ENCODE peak calls at places on chromosomes 12 and 14, in nine cellular contexts. D, Q, R, B, K, C, S, J and N are unnamed samples.

GRCh38 chr12:122183588-122183940 is 641 bp downstream of the LRRC43 start:
- DNase-seq in C (no peak), D (no peak), S (no peak), J (no peak), K (no peak), B (no peak), R (no peak), Q (no peak), N (no peak)

GRCh38 chr12:126355346-126355745 is 1290.1 kb downstream of the AACS start:
- DNase-seq in D (no peak), R (no peak), B (no peak), Q (no peak), S (no peak), K (no peak), C (no peak), J (no peak), N (no peak)

GRCh38 chr12:12207746-12208145 is 59.1 kb downstream of the LRP6 start:
- DNase-seq in K (no peak), S (no peak), D (no peak), C (no peak), R (no peak), Q (no peak), J (no peak), B (no peak), N (no peak)

GRCh38 chr12:3054993-3055711 is 22.0 kb upstream of the TSPAN9 start:
- DNase-seq in C (no peak), B (no peak), D (no peak), R (peak), K (no peak), Q (no peak), S (no peak), J (no peak), N (no peak)

GRCh38 chr12:15883536-15883935 is 1.3 kb downstream of the STRAP start:
- DNase-seq in B (no peak), K (no peak), R (no peak), C (peak), Q (no peak), S (no peak), J (no peak), D (no peak), N (no peak)

GRCh38 chr12:24929953-24930352 is 18.9 kb downstream of the BCAT1 start:
- DNase-seq in R (no peak), B (no peak), D (no peak), J (no peak), K (no peak), S (no peak), C (no peak), Q (no peak), N (no peak)

GRCh38 chr12:102955926-102956737 is 1.3 kb upstream of the ASCL1 start:
- DNase-seq in S (no peak), J (no peak), D (no peak), Q (peak), C (no peak), K (peak), B (peak), R (no peak), N (no peak)

GRCh38 chr12:128551266-128552025 is 272.3 kb downstream of the SLC15A4 start:
- DNase-seq in S (no peak), Q (no peak), R (no peak), J (no peak), K (no peak), D (no peak), B (no peak), C (peak), N (no peak)

GRCh38 chr12:124567035-124567672 is at the start of gene NCOR2:
- DNase-seq in C (peak), J (peak), K (peak), Q (peak), B (no peak), D (no peak), R (no peak), S (no peak), N (no peak)

GRCh38 chr12:61870658-61871559 is 389.3 kb upstream of the USP15 start:
- DNase-seq in J (no peak), S (no peak), C (peak), Q (no peak), D (no peak), B (no peak), R (no peak), K (no peak), N (no peak)

GRCh38 chr12:1801285-1801975 is 18.9 kb upstream of the LRTM2 start:
- DNase-seq in D (no peak), J (no peak), K (no peak), Q (peak), S (no peak), R (no peak), C (no peak), B (no peak), N (no peak)

GRCh38 chr12:68158427-68158826 is 1.1 kb downstream of the IFNG start:
- DNase-seq in S (no peak), B (no peak), R (no peak), J (no peak), C (peak), D (no peak), K (peak), Q (no peak), N (no peak)

GRCh38 chr14:43116341-43116740 is 1390.7 kb downstream of the FSCB start:
- DNase-seq in K (no peak), C (no peak), D (no peak), B (no peak), R (no peak), Q (no peak), J (no peak), S (no peak), N (no peak)

GRCh38 chr12:3743803-3744202 is 9.1 kb downstream of the CRACR2A start:
- DNase-seq in D (no peak), C (no peak), R (no peak), K (no peak), B (no peak), J (no peak), Q (no peak), S (no peak), N (no peak)

GRCh38 chr14:44109041-44109440 is 398.0 kb downstream of the FSCB start:
- DNase-seq in J (no peak), S (no peak), K (no peak), Q (no peak), D (no peak), R (no peak), B (no peak), C (no peak), N (no peak)

GRCh38 chr12:102659200-102659911 is 179.0 kb upstream of the IGF1 start:
- DNase-seq in R (no peak), B (no peak), D (no peak), K (no peak), S (no peak), J (no peak), C (no peak), Q (no peak), N (no peak)

GRCh38 chr12:120497524-120498150 is 1.7 kb downstream of the DYNLL1 start:
- DNase-seq in B (no peak), Q (no peak), K (no peak), S (no peak), D (no peak), C (no peak), R (no peak), J (no peak), N (no peak)

GRCh38 chr14:101560534-101561113 is 671 bp upstream of the DIO3 start:
- DNase-seq in Q (no peak), D (no peak), B (no peak), J (no peak), C (no peak), S (no peak), K (no peak), R (no peak), N (no peak)
- H3K4me3 ChIP-seq in Q (no peak), D (peak), B (no peak), J (no peak), C (no peak), S (no peak), K (peak), R (peak), N (no peak)

GRCh38 chr12:22477166-22477893 is 67.0 kb downstream of the C2CD5 start:
- DNase-seq in J (no peak), S (peak), K (no peak), B (no peak), Q (no peak), R (no peak), C (no peak), D (no peak), N (peak)
- TF ChIP-seq CTCF in J (no peak), S (no peak), K (no peak), B (no peak), Q (no peak), R (no peak), C (no peak), D (no peak), N (no peak)

GRCh38 chr12:93079976-93080375 is 150.9 kb upstream of the EEA1 start:
- DNase-seq in B (no peak), D (no peak), C (no peak), Q (no peak), R (no peak), J (no peak), S (no peak), K (no peak), N (no peak)

GRCh38 chr12:93081810-93082165 is 152.7 kb upstream of the EEA1 start:
- DNase-seq in S (no peak), B (no peak), J (no peak), R (no peak), D (no peak), K (no peak), C (no peak), Q (no peak), N (no peak)

GRCh38 chr12:93080452-93080851 is 151.4 kb upstream of the EEA1 start:
- DNase-seq in R (no peak), B (no peak), C (no peak), D (no peak), J (no peak), S (no peak), Q (no peak), K (no peak), N (no peak)

GRCh38 chr12:93079271-93079670 is 150.2 kb upstream of the EEA1 start:
- DNase-seq in C (no peak), B (no peak), K (no peak), D (no peak), R (no peak), S (no peak), Q (no peak), J (no peak), N (no peak)

GRCh38 chr12:93080994-93081809 is 152.1 kb upstream of the EEA1 start:
- DNase-seq in Q (no peak), R (no peak), B (no peak), S (peak), J (no peak), D (no peak), K (peak), C (no peak), N (no peak)
- H3K4me3 ChIP-seq in Q (no peak), R (no peak), B (no peak), S (no peak), J (no peak), D (no peak), K (no peak), C (no peak), N (no peak)

GRCh38 chr14:75514673-75515630 is 7.3 kb upstream of the BATF start:
- DNase-seq in C (peak), K (peak), Q (no peak), D (peak), J (no peak), B (no peak), S (no peak), R (no peak), N (no peak)
- TF ChIP-seq CTCF in C (peak), K (peak), Q (peak), D (no peak), J (peak), B (no peak), S (no peak), R (no peak), N (no peak)